ENCODE peak calls at places on chromosomes 4 and X, in four cellular contexts. One of them, this sample, is unnamed.

GRCh38 chrX:130770615-130771014 is 132.4 kb downstream of the ENOX2 start:
- DNase-seq in GM23248: peak; percentile 81
- DNase-seq in mesenchymal stem cell: peak; percentile 87
- DNase-seq in C1 segment of cervical spinal cord: no peak
- DNase-seq in this sample: no peak

GRCh38 chr4:80026080-80026479 is 46.9 kb downstream of the ANTXR2 start:
- DNase-seq in GM23248: peak; percentile 8
- DNase-seq in mesenchymal stem cell: no peak
- DNase-seq in C1 segment of cervical spinal cord: no peak
- DNase-seq in this sample: no peak

GRCh38 chr4:5528108-5528507 is 180.3 kb downstream of the EVC2 start:
- DNase-seq in GM23248: no peak
- DNase-seq in mesenchymal stem cell: peak; percentile 9
- DNase-seq in C1 segment of cervical spinal cord: no peak
- DNase-seq in this sample: no peak

GRCh38 chrX:133287860-133288259 is 69.7 kb upstream of the TFDP3 start:
- DNase-seq in GM23248: no peak
- DNase-seq in mesenchymal stem cell: no peak
- DNase-seq in C1 segment of cervical spinal cord: no peak
- DNase-seq in this sample: no peak

GRCh38 chr4:150252306-150252705 is 174.1 kb downstream of the DCLK2 start:
- DNase-seq in GM23248: no peak
- DNase-seq in mesenchymal stem cell: no peak
- DNase-seq in C1 segment of cervical spinal cord: no peak
- DNase-seq in this sample: no peak

GRCh38 chr4:40046311-40046980 is 10.2 kb upstream of the N4BP2 start:
- DNase-seq in GM23248: peak; percentile 58
- DNase-seq in mesenchymal stem cell: peak; percentile 64
- DNase-seq in C1 segment of cervical spinal cord: no peak
- DNase-seq in this sample: no peak

GRCh38 chrX:101415180-101416130 is 7.4 kb downstream of the HNRNPH2 start:
- DNase-seq in GM23248: peak; percentile 66
- DNase-seq in mesenchymal stem cell: peak; percentile 85
- DNase-seq in C1 segment of cervical spinal cord: peak; percentile 2
- DNase-seq in this sample: no peak

GRCh38 chr4:77818077-77818666 is 996 bp downstream of the CNOT6L start:
- DNase-seq in GM23248: peak; percentile 92
- DNase-seq in mesenchymal stem cell: peak; percentile 90
- DNase-seq in C1 segment of cervical spinal cord: peak; percentile 11
- DNase-seq in this sample: peak; percentile 91

GRCh38 chr4:145956288-145956890 is 17.8 kb upstream of the ZNF827 start:
- DNase-seq in GM23248: peak; percentile 53
- DNase-seq in mesenchymal stem cell: peak; percentile 49
- DNase-seq in C1 segment of cervical spinal cord: no peak
- DNase-seq in this sample: no peak

GRCh38 chr4:167544391-167544790 is 310.1 kb upstream of the SPOCK3 start:
- DNase-seq in GM23248: no peak
- DNase-seq in mesenchymal stem cell: no peak
- DNase-seq in C1 segment of cervical spinal cord: no peak
- DNase-seq in this sample: no peak

GRCh38 chrX:39984191-39984956 is 113.4 kb downstream of the BCOR start:
- DNase-seq in GM23248: peak; percentile 56
- DNase-seq in mesenchymal stem cell: no peak
- DNase-seq in C1 segment of cervical spinal cord: no peak
- DNase-seq in this sample: peak; percentile 51

GRCh38 chr4:27043200-27043599 is 182.6 kb downstream of the STIM2 start:
- DNase-seq in GM23248: no peak
- DNase-seq in mesenchymal stem cell: no peak
- DNase-seq in C1 segment of cervical spinal cord: no peak
- DNase-seq in this sample: no peak

GRCh38 chrX:134673123-134673522 is 14.9 kb upstream of the PLAC1 start:
- DNase-seq in GM23248: no peak
- DNase-seq in mesenchymal stem cell: no peak
- DNase-seq in C1 segment of cervical spinal cord: no peak
- DNase-seq in this sample: no peak

GRCh38 chr4:36716874-36717273 is 435.5 kb downstream of the DTHD1 start:
- DNase-seq in GM23248: no peak
- DNase-seq in mesenchymal stem cell: no peak
- DNase-seq in C1 segment of cervical spinal cord: no peak
- DNase-seq in this sample: no peak

GRCh38 chrX:16851421-16851820 is 18.7 kb downstream of the RBBP7 start:
- DNase-seq in GM23248: peak; percentile 48
- DNase-seq in mesenchymal stem cell: peak; percentile 23
- DNase-seq in C1 segment of cervical spinal cord: no peak
- DNase-seq in this sample: no peak

GRCh38 chr4:54695359-54696149 is 37.8 kb downstream of the KIT start:
- DNase-seq in GM23248: no peak
- DNase-seq in mesenchymal stem cell: no peak
- DNase-seq in C1 segment of cervical spinal cord: no peak
- DNase-seq in this sample: no peak

GRCh38 chrX:40402771-40403533 is 177.8 kb upstream of the ATP6AP2 start:
- DNase-seq in GM23248: peak; percentile 74
- DNase-seq in mesenchymal stem cell: peak; percentile 52
- DNase-seq in C1 segment of cervical spinal cord: no peak
- DNase-seq in this sample: no peak

GRCh38 chrX:45154033-45154360 is 46.7 kb downstream of the DIPK2B start:
- DNase-seq in GM23248: no peak
- DNase-seq in mesenchymal stem cell: no peak
- DNase-seq in C1 segment of cervical spinal cord: no peak
- DNase-seq in this sample: no peak

GRCh38 chr4:108043536-108043935 is 53.8 kb downstream of the HADH start:
- DNase-seq in GM23248: no peak
- DNase-seq in mesenchymal stem cell: no peak
- DNase-seq in C1 segment of cervical spinal cord: no peak
- DNase-seq in this sample: no peak

GRCh38 chr4:32025840-32026459 is 1305.8 kb downstream of the PCDH7 start:
- DNase-seq in GM23248: no peak
- DNase-seq in mesenchymal stem cell: peak; percentile 33
- DNase-seq in C1 segment of cervical spinal cord: no peak
- DNase-seq in this sample: no peak

GRCh38 chrX:7286461-7286860 is 138.5 kb upstream of the PUDP start:
- DNase-seq in GM23248: no peak
- DNase-seq in mesenchymal stem cell: peak; percentile 31
- DNase-seq in C1 segment of cervical spinal cord: no peak
- DNase-seq in this sample: no peak

GRCh38 chr4:84737656-84738055 is 154.7 kb downstream of the CDS1 start:
- DNase-seq in GM23248: no peak
- DNase-seq in mesenchymal stem cell: no peak
- DNase-seq in C1 segment of cervical spinal cord: no peak
- DNase-seq in this sample: no peak

GRCh38 chr4:109123952-109124351 is 178.5 kb downstream of the COL25A1 start:
- DNase-seq in GM23248: no peak
- DNase-seq in mesenchymal stem cell: no peak
- DNase-seq in C1 segment of cervical spinal cord: no peak
- DNase-seq in this sample: no peak

GRCh38 chrX:39022106-39022505 is 220.8 kb downstream of the MID1IP1 start:
- DNase-seq in GM23248: peak; percentile 50
- DNase-seq in mesenchymal stem cell: no peak
- DNase-seq in C1 segment of cervical spinal cord: no peak
- DNase-seq in this sample: no peak

GRCh38 chrX:71301195-71301924 is at the start of gene ITGB1BP2:
- DNase-seq in GM23248: peak; percentile 36
- DNase-seq in mesenchymal stem cell: peak; percentile 36
- DNase-seq in C1 segment of cervical spinal cord: no peak
- DNase-seq in this sample: no peak

This sample was measured in kidney.